ENCODE peak calls at places on chromosomes 16 and 17, in four cellular contexts. U, T, W and J are unnamed samples.

GRCh38 chr16:9372934-9373890 is 281.8 kb downstream of the HAPSTR1 start:
- DNase-seq in U (no peak), T (no peak), W (no peak), J (no peak)

GRCh38 chr16:81275064-81275532 is 36.6 kb downstream of the BCO1 start:
- DNase-seq in U (no peak), T (no peak), W (no peak), J (no peak)

GRCh38 chr17:56710986-56711385 is 117.5 kb downstream of the NOG start:
- DNase-seq in U (no peak), T (no peak), W (no peak), J (no peak)

GRCh38 chr16:50519602-50520001 is 28.6 kb upstream of the NKD1 start:
- DNase-seq in U (no peak), T (no peak), W (no peak), J (no peak)

GRCh38 chr16:27847030-27847550 is 216.4 kb downstream of the GSG1L start:
- DNase-seq in U (peak), T (no peak), W (no peak), J (no peak)

GRCh38 chr16:88010971-88011483 is 59.8 kb downstream of the BANP start:
- DNase-seq in U (no peak), T (no peak), W (no peak), J (no peak)

GRCh38 chr16:88653101-88653500 is 2.2 kb upstream of the CYBA start:
- DNase-seq in U (no peak), T (no peak), W (no peak), J (no peak)

GRCh38 chr17:51702963-51703362 is 442.6 kb downstream of the UTP18 start:
- DNase-seq in U (no peak), T (no peak), W (no peak), J (no peak)

GRCh38 chr17:6666557-6666956 is 15.0 kb downstream of the C17orf100 start:
- DNase-seq in U (no peak), T (no peak), W (no peak), J (no peak)

GRCh38 chr17:67055041-67055443 is 10.7 kb downstream of the CACNG1 start:
- DNase-seq in U (no peak), T (no peak), W (no peak), J (no peak)

GRCh38 chr17:38550661-38551060 is 55.1 kb downstream of the SRCIN1 start:
- DNase-seq in U (peak), T (peak), W (peak), J (peak)

GRCh38 chr16:9134306-9134705 is 42.9 kb downstream of the HAPSTR1 start:
- DNase-seq in U (no peak), T (no peak), W (no peak), J (no peak)

GRCh38 chr16:50152386-50152806 is 710 bp upstream of the TENT4B start:
- DNase-seq in U (peak), T (no peak), W (peak), J (peak)

GRCh38 chr16:86619263-86619935 is 41.0 kb downstream of the FOXL1 start:
- DNase-seq in U (peak), T (no peak), W (no peak), J (no peak)
- H3K4me3 ChIP-seq in U (no peak), T (no peak), W (no peak), J (no peak)

GRCh38 chr17:27244481-27245223 is 49.3 kb upstream of the WSB1 start:
- DNase-seq in U (peak), T (peak), W (peak), J (peak)
- H3K4me3 ChIP-seq in U (peak), T (peak), W (no peak), J (no peak)

GRCh38 chr16:72836181-72836580 is 211.7 kb downstream of the ZFHX3 start:
- DNase-seq in U (no peak), T (no peak), W (no peak), J (no peak)

GRCh38 chr16:72836985-72837384 is 210.9 kb downstream of the ZFHX3 start:
- DNase-seq in U (no peak), T (no peak), W (no peak), J (no peak)

GRCh38 chr16:72838999-72839398 is 208.9 kb downstream of the ZFHX3 start:
- DNase-seq in U (no peak), T (no peak), W (no peak), J (no peak)

GRCh38 chr16:72840591-72841381 is 207.1 kb downstream of the ZFHX3 start:
- DNase-seq in U (peak), T (no peak), W (no peak), J (no peak)

DNA sequence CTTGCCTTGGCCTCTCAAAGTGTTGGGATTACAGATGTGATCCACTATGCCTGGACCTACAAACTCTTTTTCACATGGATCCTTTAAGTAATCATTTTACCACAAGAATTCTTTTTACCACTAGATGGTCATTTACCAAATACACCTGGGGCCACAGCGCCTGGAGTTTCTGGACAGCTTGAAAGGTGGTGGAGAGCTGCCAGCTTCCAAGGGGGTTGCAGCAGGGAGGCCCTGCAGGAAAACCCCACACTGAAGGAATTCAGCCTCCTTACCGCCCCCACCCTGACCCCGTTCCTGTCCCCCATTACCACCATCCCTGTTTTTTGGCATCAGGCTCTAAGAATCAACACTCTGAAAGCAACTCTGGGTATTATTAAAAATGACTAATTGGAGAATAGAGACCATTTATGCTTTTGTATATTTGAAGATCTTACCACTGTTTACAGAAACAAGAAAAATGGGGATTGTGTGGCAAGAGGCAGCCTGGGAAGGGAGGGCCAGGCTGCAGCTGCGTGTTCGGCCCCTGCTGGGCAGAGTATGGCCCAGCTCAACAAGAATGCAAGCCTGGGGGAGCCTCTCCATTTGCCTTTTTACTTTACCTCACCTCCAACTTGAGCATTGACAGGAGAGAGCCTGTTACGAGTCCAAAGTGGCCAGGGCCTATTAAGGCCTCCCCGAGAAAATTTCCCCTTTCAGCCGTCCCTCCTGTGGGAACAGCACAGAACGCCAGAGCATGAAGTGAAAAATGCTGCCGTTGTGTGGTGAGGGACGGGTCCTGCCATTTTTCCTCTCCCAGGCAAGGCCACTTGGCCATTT is 209.9 kb downstream of the ZFHX3 start:
- DNase-seq in U (no peak), T (no peak), W (no peak), J (no peak)
- H3K4me3 ChIP-seq in U (no peak), T (no peak), W (no peak), J (no peak)

GRCh38 chr16:76598498-76598897 is 321.3 kb downstream of the CNTNAP4 start:
- DNase-seq in U (no peak), T (no peak), W (no peak), J (no peak)
- H3K4me3 ChIP-seq in U (no peak), T (no peak), W (no peak), J (no peak)

DNA sequence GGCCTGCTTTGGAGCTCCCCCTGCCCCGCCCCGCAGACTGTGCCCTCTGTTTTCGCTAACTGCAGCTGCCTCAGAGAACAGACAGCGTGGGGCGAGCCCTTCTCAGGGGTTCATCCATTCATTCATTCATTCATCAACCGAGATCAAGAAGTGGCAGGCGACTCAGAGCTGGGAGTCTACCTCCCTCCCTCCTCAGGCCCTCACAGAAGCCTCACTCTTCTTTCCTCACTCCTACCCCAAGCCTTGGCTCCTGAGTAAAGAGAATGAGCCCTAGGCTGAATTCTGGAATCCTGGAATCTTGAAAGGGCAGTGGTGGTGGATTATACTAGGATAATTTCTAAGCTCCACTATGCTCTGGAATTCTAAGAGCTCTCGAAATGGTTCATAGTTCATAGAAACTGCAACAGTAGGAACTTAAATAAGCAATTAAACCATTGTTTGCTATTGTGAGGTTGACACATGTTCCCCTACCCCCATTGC is 2.3 kb upstream of the DLX3 start:
- DNase-seq in U (no peak), T (no peak), W (no peak), J (no peak)
- H3K4me3 ChIP-seq in U (no peak), T (no peak), W (no peak), J (no peak)

DNA sequence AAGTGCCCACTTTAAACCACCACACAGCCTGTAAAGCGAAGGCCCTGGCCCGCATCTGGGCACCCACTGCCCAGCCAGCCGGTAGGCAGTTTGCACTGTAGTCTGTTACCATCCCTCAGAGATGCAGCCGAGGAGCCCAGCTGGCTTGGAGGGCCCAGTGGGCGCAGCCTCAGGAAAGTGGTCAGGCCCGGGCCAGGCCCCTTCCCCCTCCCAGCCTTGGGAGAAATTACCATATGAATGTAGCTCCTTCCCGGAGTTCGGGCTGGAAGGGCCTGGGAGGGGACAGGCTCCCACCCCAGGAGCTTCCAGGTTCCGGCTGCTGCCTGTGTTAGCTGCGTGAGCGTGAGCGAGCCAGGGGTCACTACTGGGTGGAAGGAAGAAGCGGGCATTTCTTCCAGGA is 325.4 kb downstream of the SEC14L1 start:
- DNase-seq in U (no peak), T (no peak), W (no peak), J (no peak)
- H3K4me3 ChIP-seq in U (no peak), T (no peak), W (no peak), J (no peak)

DNA sequence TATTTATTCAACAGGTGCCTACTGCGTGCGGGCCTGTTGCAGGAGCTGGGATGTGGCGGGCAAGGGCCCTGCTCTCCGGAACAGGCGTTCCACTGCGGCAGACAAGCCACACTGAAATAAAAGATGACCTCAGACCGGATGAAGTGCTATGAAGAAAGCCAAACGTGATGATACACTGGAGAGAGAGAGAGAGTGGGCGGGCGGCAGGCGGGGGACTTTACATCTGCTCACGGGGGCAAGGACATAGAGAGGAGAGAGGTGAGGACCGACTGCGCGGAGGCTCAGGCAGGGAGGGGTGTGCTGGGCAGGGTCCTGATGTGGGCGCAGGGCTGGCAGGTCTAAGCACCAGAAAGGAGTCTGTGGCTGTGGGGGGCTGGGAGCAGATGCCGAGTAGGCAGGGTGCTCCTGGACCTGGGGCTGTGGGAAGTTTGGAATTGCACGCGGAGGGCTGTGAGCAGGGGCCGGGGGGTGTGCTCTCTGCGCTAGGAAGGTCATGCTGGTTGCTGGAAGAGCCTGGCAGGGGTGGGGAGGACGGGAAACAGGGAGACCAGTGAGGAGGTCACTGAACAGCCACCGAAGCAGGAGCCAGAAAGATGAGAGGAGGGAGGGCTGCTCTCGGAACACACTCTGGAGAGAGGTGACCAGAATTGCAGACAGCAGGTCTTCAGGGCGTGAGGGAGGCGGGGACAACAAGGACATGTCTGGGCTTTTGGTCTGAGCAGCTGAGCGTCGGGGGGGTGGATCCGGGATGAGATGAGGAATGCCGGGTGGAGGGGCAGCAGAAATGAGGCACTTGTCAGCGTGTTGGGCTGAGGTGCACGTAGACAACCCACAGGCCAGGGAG is 9.9 kb downstream of the MXRA7 start:
- DNase-seq in U (peak), T (peak), W (peak), J (peak)
- H3K4me3 ChIP-seq in U (peak), T (peak), W (no peak), J (no peak)

DNA sequence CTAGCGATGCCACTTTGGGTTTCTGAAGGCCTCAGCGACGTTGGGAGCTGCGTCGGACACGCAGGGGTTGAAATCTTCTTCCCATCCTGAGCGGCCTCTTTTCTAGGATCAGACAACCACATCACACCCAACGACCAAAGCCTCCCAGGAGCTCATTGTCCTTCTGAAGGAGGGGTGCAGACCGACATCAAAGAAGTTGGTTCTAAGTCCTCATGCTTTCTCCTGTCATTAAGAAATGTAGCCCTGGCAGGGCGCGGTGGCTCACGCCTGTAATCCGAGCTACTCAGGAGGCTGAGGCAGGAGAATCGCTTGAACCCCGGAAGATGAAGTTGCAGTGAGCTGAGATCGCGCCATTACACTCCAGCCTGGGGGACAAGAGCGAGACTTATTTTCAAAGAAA is 1681.9 kb downstream of the TP53TG3F start:
- DNase-seq in U (no peak), T (no peak), W (no peak), J (no peak)
- H3K4me3 ChIP-seq in U (no peak), T (no peak), W (no peak), J (no peak)